ENCODE peak calls at places on chromosomes 5 and 9, in seven cellular contexts. N is PC-3; H is NCI-H345; E is activated T-helper 1 cell treated with anti-CD3 and anti-CD28 coated beads, Interleukin-2, amount 50 U/mL, for 16 hours; Z is tibial artery; G is iPS-NIHi11; D is adipocyte. I is an unnamed sample.
A peak's percentile ranks its signal among the peaks of the same experiment; 100 is the strongest.

GRCh38 chr9:77933019-77933418 is 98.6 kb downstream of the GNAQ start:
- DNase-seq in N (peak; percentile 64), H (no peak), E (no peak), Z (no peak), G (no peak), D (no peak), I (no peak)

GRCh38 chr9:98263482-98264357 is 8.3 kb upstream of the TBC1D2 start:
- DNase-seq in N (peak; percentile 79), H (peak; percentile 81), E (peak; percentile 60), Z (peak; percentile 71), G (peak; percentile 69), D (peak; percentile 93), I (peak; percentile 87)

GRCh38 chr5:28254846-28255245 is 1216.5 kb upstream of the CDH9 start:
- DNase-seq in N (peak; percentile 28), H (no peak), E (no peak), Z (no peak), G (no peak), D (no peak), I (no peak)

GRCh38 chr5:68924490-68925145 is 169.2 kb upstream of the SLC30A5 start:
- DNase-seq in N (peak; percentile 25), H (no peak), E (no peak), Z (no peak), G (no peak), D (peak; percentile 87), I (no peak)

GRCh38 chr9:112380771-112381181 is 868 bp downstream of the HSDL2 start:
- DNase-seq in N (peak; percentile 14), H (peak; percentile 2), E (no peak), Z (no peak), G (no peak), D (peak; percentile 63), I (no peak)

GRCh38 chr5:119897537-119898370 is 268.4 kb downstream of the FAM170A start:
- DNase-seq in N (no peak), H (no peak), E (no peak), Z (no peak), G (no peak), D (peak; percentile 47), I (no peak)

GRCh38 chr5:179488464-179488863 is 61.9 kb upstream of the RUFY1 start:
- DNase-seq in N (no peak), H (no peak), E (no peak), Z (no peak), G (no peak), D (no peak), I (no peak)

GRCh38 chr9:125147401-125147951 is 4.1 kb upstream of the SCAI start:
- DNase-seq in N (no peak), H (no peak), E (no peak), Z (no peak), G (no peak), D (no peak), I (no peak)

GRCh38 chr5:1008451-1009358 is at the start of gene NKD2:
- DNase-seq in N (peak; percentile 38), H (peak; percentile 44), E (peak; percentile 23), Z (peak; percentile 17), G (peak; percentile 95), D (peak; percentile 59), I (peak; percentile 45)

GRCh38 chr9:2676466-2676865 is 40.8 kb upstream of the KCNV2 start:
- DNase-seq in N (no peak), H (peak; percentile 21), E (no peak), Z (no peak), G (no peak), D (no peak), I (no peak)

GRCh38 chr5:56816546-56817081 is 1.3 kb downstream of the MAP3K1 start:
- DNase-seq in N (peak; percentile 53), H (peak; percentile 41), E (peak; percentile 48), Z (peak; percentile 50), G (peak; percentile 65), D (peak; percentile 74), I (peak; percentile 79)

GRCh38 chr9:110029422-110029814 is 178.5 kb downstream of the C9orf152 start:
- DNase-seq in N (peak; percentile 46), H (no peak), E (no peak), Z (peak; percentile 45), G (no peak), D (peak; percentile 96), I (no peak)

GRCh38 chr5:179595916-179596315 is 27.6 kb downstream of the HNRNPH1 start:
- DNase-seq in N (no peak), H (no peak), E (no peak), Z (no peak), G (no peak), D (no peak), I (no peak)

GRCh38 chr9:33229359-33230120 is 10.4 kb upstream of the SPINK4 start:
- DNase-seq in N (peak; percentile 96), H (peak; percentile 68), E (no peak), Z (no peak), G (peak; percentile 32), D (no peak), I (peak; percentile 96)

GRCh38 chr9:118985851-118986250 is 383.4 kb downstream of the BRINP1 start:
- DNase-seq in N (no peak), H (no peak), E (no peak), Z (no peak), G (no peak), D (peak; percentile 34), I (no peak)

GRCh38 chr5:56123531-56124243 is 109.4 kb downstream of the ANKRD55 start:
- DNase-seq in N (peak; percentile 87), H (no peak), E (no peak), Z (peak; percentile 37), G (peak; percentile 69), D (peak; percentile 90), I (peak; percentile 24)

GRCh38 chr9:114385412-114386181 is 2.2 kb downstream of the AKNA start:
- DNase-seq in N (peak; percentile 87), H (no peak), E (peak; percentile 81), Z (peak; percentile 86), G (no peak), D (peak; percentile 86), I (peak; percentile 73)

GRCh38 chr5:110770286-110770685 is 31.5 kb downstream of the SLC25A46 start:
- DNase-seq in N (no peak), H (no peak), E (no peak), Z (no peak), G (no peak), D (no peak), I (no peak)

GRCh38 chr5:132070460-132071337 is 2.9 kb upstream of the CSF2 start:
- DNase-seq in N (no peak), H (no peak), E (no peak), Z (no peak), G (no peak), D (no peak), I (no peak)

GRCh38 chr5:87099967-87100366 is 167.7 kb upstream of the RASA1 start:
- DNase-seq in N (peak; percentile 63), H (peak; percentile 19), E (no peak), Z (no peak), G (no peak), D (no peak), I (no peak)

GRCh38 chr9:131635285-131635684 is 90.0 kb downstream of the PRRT1B start:
- DNase-seq in N (peak; percentile 90), H (peak; percentile 46), E (peak; percentile 67), Z (peak; percentile 94), G (peak; percentile 75), D (peak; percentile 93), I (peak; percentile 86)

GRCh38 chr9:96125624-96126023 is 176.4 kb downstream of the HSD17B3 start:
- DNase-seq in N (no peak), H (no peak), E (no peak), Z (no peak), G (no peak), D (no peak), I (no peak)

GRCh38 chr5:1921711-1922110 is 39.0 kb upstream of the IRX4 start:
- DNase-seq in N (no peak), H (no peak), E (no peak), Z (no peak), G (no peak), D (no peak), I (no peak)

GRCh38 chr9:33795281-33795680 is at the start of gene PRSS3:
- DNase-seq in N (no peak), H (no peak), E (no peak), Z (no peak), G (no peak), D (no peak), I (no peak)

GRCh38 chr5:10519729-10520128 is 44.1 kb upstream of the ANKRD33B start:
- DNase-seq in N (no peak), H (no peak), E (no peak), Z (no peak), G (no peak), D (no peak), I (no peak)

GRCh38 chr5:154405078-154405792 is 40.6 kb upstream of the SAP30L start:
- DNase-seq in N (peak; percentile 80), H (peak; percentile 69), E (peak; percentile 45), Z (peak; percentile 76), G (peak; percentile 93), D (peak; percentile 95), I (peak; percentile 82)

I was measured in mucosa of descending colon.